ENCODE peak calls at places on chromosomes 12 and 14, in six cellular contexts. T is NCI-H748 treated with DMSO at 0.1 percent for 48 hours, Z is frontal cortex, E is NCI-H82, M is mesenchymal stem cell, Q is T-cell. Y is an unnamed sample.

GRCh38 chr14:36069535-36069900 is 107.0 kb downstream of the PTCSC3 start:
- DNase-seq in Q (no peak), E (peak), M (peak), Z (peak), T (peak), Y (peak)

GRCh38 chr12:76586764-76587395 is 27.3 kb upstream of the OSBPL8 start:
- DNase-seq in Z (no peak), T (no peak), Q (no peak), M (peak), E (peak), Y (no peak)

GRCh38 chr14:24741871-24742270 is 107.9 kb upstream of the GZMB start:
- DNase-seq in T (no peak), E (no peak), Z (no peak), M (no peak), Q (no peak), Y (no peak)

GRCh38 chr12:89084751-89085150 is 267.6 kb downstream of the DUSP6 start:
- DNase-seq in M (peak), Z (no peak), E (no peak), T (no peak), Q (no peak), Y (no peak)

GRCh38 chr12:38282886-38283285 is 33.7 kb upstream of the ALG10B start:
- DNase-seq in T (no peak), Q (no peak), E (no peak), M (no peak), Z (no peak), Y (no peak)

GRCh38 chr12:114848661-114849060 is 164.7 kb upstream of the TBX3 start:
- DNase-seq in T (no peak), E (no peak), M (peak), Z (no peak), Q (no peak), Y (no peak)

GRCh38 chr12:15701721-15702156 is 87.4 kb downstream of the EPS8 start:
- DNase-seq in T (no peak), Q (no peak), M (peak), E (no peak), Z (no peak), Y (peak)

GRCh38 chr14:32329146-32329545 is at the start of gene AKAP6:
- DNase-seq in M (peak), Q (no peak), T (peak), E (peak), Z (peak), Y (no peak)

GRCh38 chr14:57898837-57899572 is 33.1 kb upstream of the SLC35F4 start:
- DNase-seq in Z (no peak), T (no peak), Q (no peak), M (no peak), E (no peak), Y (no peak)

GRCh38 chr12:2824541-2824940 is 10.3 kb downstream of the NRIP2 start:
- DNase-seq in M (no peak), Q (no peak), T (no peak), Z (no peak), E (no peak), Y (no peak)

GRCh38 chr12:124651508-124652273 is 84.3 kb upstream of the NCOR2 start:
- DNase-seq in Z (no peak), M (peak), T (no peak), E (peak), Q (no peak), Y (no peak)

GRCh38 chr12:6238875-6239274 is 38.7 kb downstream of the CD9 start:
- DNase-seq in Q (no peak), Z (no peak), T (no peak), M (no peak), E (no peak), Y (no peak)

GRCh38 chr12:106378788-106379187 is 21.2 kb downstream of the POLR3B start:
- DNase-seq in Q (no peak), T (no peak), Z (no peak), M (no peak), E (no peak), Y (no peak)

GRCh38 chr14:61472801-61473376 is 151.5 kb downstream of the PRKCH start:
- DNase-seq in T (no peak), E (no peak), M (peak), Q (peak), Z (no peak), Y (no peak)

GRCh38 chr14:83867871-83868270 is 1662.1 kb upstream of the FLRT2 start:
- DNase-seq in Z (no peak), M (no peak), Q (no peak), T (peak), E (no peak), Y (no peak)

GRCh38 chr14:85402546-85403162 is 127.3 kb upstream of the FLRT2 start:
- DNase-seq in E (no peak), T (peak), Q (no peak), Z (no peak), M (no peak), Y (no peak)

GRCh38 chr14:78316711-78317110 is 146.5 kb downstream of the NRXN3 start:
- DNase-seq in Z (no peak), T (no peak), M (no peak), Q (no peak), E (no peak), Y (no peak)

GRCh38 chr12:93662961-93663728 is 14.0 kb upstream of the CRADD start:
- DNase-seq in T (peak), E (no peak), M (no peak), Z (no peak), Q (no peak), Y (no peak)

GRCh38 chr14:76874734-76875133 is 48.5 kb downstream of the LRRC74A start:
- DNase-seq in T (no peak), M (no peak), Q (no peak), E (no peak), Z (no peak), Y (no peak)

GRCh38 chr12:52029686-52030085 is 21.6 kb upstream of the NR4A1 start:
- DNase-seq in T (peak), E (peak), M (peak), Q (no peak), Z (no peak), Y (peak)

GRCh38 chr14:100800041-100800440 is 25.9 kb upstream of the MEG3 start:
- DNase-seq in E (no peak), Z (no peak), T (no peak), Q (no peak), M (no peak), Y (no peak)

GRCh38 chr12:63911336-63911735 is 66.8 kb downstream of the SRGAP1 start:
- DNase-seq in M (no peak), Z (no peak), E (no peak), T (no peak), Q (no peak), Y (no peak)